ENCODE peak calls at places on chromosomes 12 and 14, in eight cellular contexts. Z, M, S, G, H, I, J and O are unnamed samples.

GRCh38 chr12:92022093-92022492 is 123.6 kb downstream of the BTG1 start:
- DNase-seq in Z (no peak), M (no peak), S (no peak), G (no peak), H (no peak), I (no peak), J (no peak), O (no peak)

GRCh38 chr14:22213110-22213509 is 375.9 kb downstream of the DAD1 start:
- DNase-seq in Z (no peak), M (no peak), S (peak), G (peak), H (no peak), I (no peak), J (no peak), O (peak)

GRCh38 chr12:90621927-90622326 is 333.0 kb downstream of the CCER1 start:
- DNase-seq in Z (no peak), M (peak), S (peak), G (peak), H (no peak), I (no peak), J (no peak), O (peak)

GRCh38 chr12:83666690-83667089 is 980.0 kb downstream of the TMTC2 start:
- DNase-seq in Z (no peak), M (no peak), S (no peak), G (no peak), H (no peak), I (no peak), J (no peak), O (no peak)

GRCh38 chr14:81990312-81990761 is 456.7 kb upstream of the SEL1L start:
- DNase-seq in Z (no peak), M (peak), S (peak), G (peak), H (no peak), I (no peak), J (no peak), O (peak)

GRCh38 chr12:77996670-77997069 is 166.0 kb downstream of the NAV3 start:
- DNase-seq in Z (no peak), M (no peak), S (no peak), G (no peak), H (no peak), I (no peak), J (no peak), O (no peak)

GRCh38 chr12:1927751-1928351 is 9.4 kb upstream of the CACNA2D4 start:
- DNase-seq in Z (no peak), M (no peak), S (no peak), G (no peak), H (no peak), I (no peak), J (no peak), O (no peak)

GRCh38 chr14:99792551-99793212 is 531 bp upstream of the EML1 start:
- DNase-seq in Z (no peak), M (no peak), S (no peak), G (no peak), H (no peak), I (no peak), J (peak), O (peak)

GRCh38 chr12:4320287-4320858 is 640 bp upstream of the TIGAR start:
- DNase-seq in Z (no peak), M (no peak), S (no peak), G (no peak), H (no peak), I (no peak), J (no peak), O (no peak)

GRCh38 chr12:121050725-121051124 is 11.7 kb upstream of the OASL start:
- DNase-seq in Z (no peak), M (no peak), S (peak), G (no peak), H (no peak), I (no peak), J (no peak), O (peak)

GRCh38 chr14:101082436-101083384 is 179.2 kb upstream of the RTL1 start:
- DNase-seq in Z (no peak), M (no peak), S (no peak), G (no peak), H (no peak), I (no peak), J (no peak), O (no peak)

GRCh38 chr12:53963434-53964314 is 9.0 kb downstream of the HOXC12 start:
- DNase-seq in Z (no peak), M (no peak), S (no peak), G (no peak), H (no peak), I (no peak), J (peak), O (no peak)

GRCh38 chr12:20364501-20364900 is 3.8 kb upstream of the PDE3A start:
- DNase-seq in Z (no peak), M (no peak), S (no peak), G (no peak), H (no peak), I (no peak), J (no peak), O (no peak)

GRCh38 chr12:103852498-103852992 is 11.5 kb upstream of the NT5DC3 start:
- DNase-seq in Z (no peak), M (no peak), S (peak), G (no peak), H (no peak), I (no peak), J (no peak), O (peak)

GRCh38 chr12:100862600-100863149 is 68.1 kb downstream of the ANO4 start:
- DNase-seq in Z (no peak), M (no peak), S (no peak), G (no peak), H (no peak), I (no peak), J (no peak), O (no peak)

GRCh38 chr12:91741932-91742331 is 403.7 kb downstream of the BTG1 start:
- DNase-seq in Z (no peak), M (no peak), S (no peak), G (peak), H (no peak), I (no peak), J (no peak), O (no peak)

GRCh38 chr14:89617471-89618291 is 200.6 kb upstream of the FOXN3 start:
- DNase-seq in Z (no peak), M (no peak), S (peak), G (peak), H (no peak), I (no peak), J (no peak), O (peak)

GRCh38 chr14:54650331-54651017 is 83.5 kb downstream of the SAMD4A start:
- DNase-seq in Z (peak), M (no peak), S (peak), G (peak), H (no peak), I (no peak), J (peak), O (peak)

GRCh38 chr14:76876076-76876475 is 49.9 kb downstream of the LRRC74A start:
- DNase-seq in Z (peak), M (peak), S (peak), G (peak), H (no peak), I (no peak), J (peak), O (peak)

GRCh38 chr12:39586811-39587210 is 32.8 kb downstream of the ABCD2 start:
- DNase-seq in Z (no peak), M (no peak), S (no peak), G (peak), H (no peak), I (no peak), J (no peak), O (peak)
- H3K4me3 ChIP-seq in Z (no peak), M (no peak), S (no peak), G (no peak), H (no peak), I (no peak), J (no peak), O (no peak)

GRCh38 chr12:109811624-109811995 is 21.6 kb downstream of the TRPV4 start:
- DNase-seq in Z (no peak), M (no peak), S (no peak), G (no peak), H (no peak), I (no peak), J (no peak), O (no peak)
- TF ChIP-seq CTCF in Z (peak), M (peak), S (peak), G (no peak), H (no peak), I (peak), J (no peak), O (peak)

GRCh38 chr14:64522591-64523355 is 17.8 kb upstream of the HSPA2 start:
- DNase-seq in Z (no peak), M (no peak), S (no peak), G (no peak), H (no peak), I (no peak), J (no peak), O (no peak)
- H3K4me3 ChIP-seq in Z (no peak), M (no peak), S (no peak), G (no peak), H (no peak), I (no peak), J (no peak), O (no peak)

DNA sequence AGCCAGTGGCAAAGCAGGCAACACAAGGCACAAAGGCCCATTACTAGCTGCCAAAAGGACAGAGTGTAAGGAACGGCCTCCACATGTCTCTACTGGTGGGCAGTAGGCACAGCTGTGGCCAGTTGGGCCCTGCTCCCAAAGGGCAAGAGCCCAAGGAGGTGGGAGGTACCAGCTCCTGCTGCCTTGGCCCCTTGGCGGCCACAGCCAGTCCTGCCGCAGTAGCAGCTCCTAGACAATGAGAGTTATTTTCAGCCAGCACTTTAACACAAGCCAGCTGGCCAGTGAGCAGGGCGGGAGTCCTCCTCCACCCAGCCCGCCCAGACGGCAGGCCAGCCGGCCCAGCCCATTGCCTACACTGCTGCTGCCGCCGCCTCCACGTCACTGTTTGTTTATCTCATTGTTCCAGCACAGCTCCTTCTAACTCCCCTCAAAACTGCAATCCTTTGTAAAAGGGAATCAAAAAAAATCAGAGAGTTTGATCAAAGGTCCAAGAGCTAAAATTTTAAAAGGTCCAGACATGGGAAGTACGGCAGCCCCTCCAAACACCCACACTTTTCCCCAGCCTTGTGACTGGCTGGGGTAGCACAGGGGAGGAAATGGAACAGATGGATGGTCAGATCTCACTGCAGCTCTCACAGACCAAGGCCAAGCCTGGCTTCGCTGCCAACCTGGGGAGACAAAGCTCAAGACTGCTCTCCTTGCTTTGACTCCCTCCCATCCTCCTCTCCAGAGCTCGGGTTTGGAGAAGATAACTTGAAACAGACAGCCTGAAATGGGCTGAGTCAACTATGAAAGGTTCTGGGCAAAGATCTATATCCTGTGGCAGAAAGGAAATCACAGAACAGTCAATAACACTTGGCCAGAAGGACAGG is 33.5 kb downstream of the FMNL3 start:
- DNase-seq in Z (peak), M (peak), S (no peak), G (peak), H (peak), I (peak), J (peak), O (peak)
- TF ChIP-seq CTCF in Z (no peak), M (peak), S (no peak), G (peak), H (peak), I (peak), J (peak), O (peak)

DNA sequence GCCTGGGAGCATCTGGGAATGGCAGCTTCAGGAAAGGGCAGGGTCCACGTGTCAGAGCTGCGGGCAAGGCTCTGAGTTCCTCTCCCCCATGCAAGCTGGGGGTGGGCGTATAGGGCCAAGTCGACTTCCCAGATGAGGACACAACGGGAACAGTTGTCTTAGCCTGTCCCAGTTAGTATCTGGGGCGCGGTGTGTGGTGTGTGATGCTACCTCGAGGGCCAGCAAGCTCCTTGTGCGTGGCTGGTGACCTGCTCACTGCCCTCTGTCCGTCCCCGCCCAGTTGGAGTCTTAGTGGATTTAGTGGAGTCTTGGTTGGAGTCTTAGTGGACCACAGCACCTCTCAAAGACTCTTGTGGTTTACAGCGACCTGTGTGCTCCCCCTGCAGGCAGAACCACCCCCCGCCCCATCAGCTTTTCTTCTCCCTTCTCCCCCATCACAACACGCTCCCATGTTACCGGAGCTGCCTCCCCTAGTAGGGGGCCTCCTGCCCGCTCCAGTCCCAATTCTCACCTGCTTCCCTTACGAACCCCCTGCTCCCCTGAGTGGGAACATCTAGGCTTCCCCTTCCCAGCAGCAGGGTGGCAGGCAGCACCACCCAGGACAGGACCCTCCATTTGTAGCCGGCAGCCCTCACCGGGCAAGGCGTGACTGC is 8.7 kb downstream of the ASPG start:
- DNase-seq in Z (no peak), M (no peak), S (no peak), G (no peak), H (no peak), I (no peak), J (no peak), O (no peak)
- H3K4me3 ChIP-seq in Z (no peak), M (no peak), S (no peak), G (no peak), H (no peak), I (no peak), J (no peak), O (no peak)

DNA sequence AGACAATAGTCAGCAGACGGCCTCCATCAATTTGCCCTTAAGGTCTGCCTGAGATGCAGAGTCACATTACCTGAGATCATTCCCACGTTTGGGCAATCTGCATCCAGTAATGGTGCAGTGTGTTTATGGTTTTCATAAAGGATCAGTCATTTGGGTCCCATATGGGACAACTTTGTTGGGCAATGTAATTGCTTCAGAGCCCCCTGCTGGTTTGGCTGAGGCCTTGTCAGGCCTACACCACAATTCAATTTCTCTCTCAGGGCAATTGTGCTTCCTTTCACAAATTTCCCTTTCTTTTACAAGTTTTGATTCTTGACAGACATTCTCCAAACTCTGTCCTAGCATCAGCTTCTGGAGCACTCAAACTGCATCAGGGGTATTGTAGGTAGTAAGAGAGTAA is 191.2 kb upstream of the SSTR1 start:
- DNase-seq in Z (no peak), M (no peak), S (peak), G (no peak), H (no peak), I (no peak), J (no peak), O (peak)
- TF ChIP-seq CTCF in Z (peak), M (peak), S (peak), G (peak), H (no peak), I (no peak), J (no peak), O (peak)

GRCh38 chr12:110888256-110888991 is 32.0 kb downstream of the MYL2 start:
- DNase-seq in Z (no peak), M (no peak), S (no peak), G (no peak), H (no peak), I (no peak), J (no peak), O (no peak)
- H3K4me3 ChIP-seq in Z (no peak), M (no peak), S (peak), G (no peak), H (peak), I (no peak), J (peak), O (no peak)